ENCODE peak calls at places on chromosomes 6 and 20, in nine cellular contexts. A is Panc1; D is NCI-H748 treated with DMSO at 0.1 percent for 48 hours; R is CD4-positive, CD25-positive, alpha-beta regulatory T cell; X is fibroblast of the aortic adventitia; Q is ELF-1; O is DMS153; J is aorta; C is activated CD4-positive, alpha-beta T cell treated with anti-CD3 and anti-CD28 coated beads for 48 hours. K is an unnamed sample.

GRCh38 chr6:14310955-14311354 is 193.4 kb downstream of the CD83 start:
- DNase-seq in D (no peak), A (no peak), C (no peak), X (peak), R (no peak), J (no peak), Q (peak), O (no peak), K (no peak)

GRCh38 chr20:22815584-22815983 is 219.5 kb upstream of the SSTR4 start:
- DNase-seq in X (no peak), D (no peak), C (no peak), Q (no peak), R (no peak), J (no peak), O (no peak), A (no peak), K (no peak)

GRCh38 chr6:151143806-151144205 is 96.0 kb upstream of the AKAP12 start:
- DNase-seq in Q (no peak), D (no peak), R (no peak), O (no peak), X (no peak), J (no peak), A (no peak), C (no peak), K (no peak)

GRCh38 chr6:5695260-5696245 is 311.2 kb downstream of the NRN1 start:
- DNase-seq in O (no peak), C (no peak), Q (no peak), R (no peak), J (no peak), D (no peak), A (no peak), X (peak), K (no peak)

GRCh38 chr6:55528624-55529023 is 50.4 kb downstream of the HMGCLL1 start:
- DNase-seq in C (no peak), O (no peak), R (no peak), D (no peak), X (peak), J (no peak), A (peak), Q (no peak), K (no peak)

GRCh38 chr6:109296305-109296915 is 85.9 kb downstream of the CD164 start:
- DNase-seq in A (no peak), X (no peak), Q (no peak), C (no peak), D (peak), O (peak), J (no peak), R (no peak), K (peak)

GRCh38 chr6:41527721-41528408 is 18.3 kb upstream of the FOXP4 start:
- DNase-seq in Q (peak), O (peak), D (no peak), R (no peak), A (no peak), J (no peak), X (peak), C (no peak), K (peak)

GRCh38 chr6:38495922-38496635 is 143.7 kb downstream of the BTBD9 start:
- DNase-seq in R (peak), X (no peak), Q (no peak), O (no peak), J (no peak), C (peak), A (no peak), D (no peak), K (no peak)

GRCh38 chr6:127083231-127084015 is 35.0 kb upstream of the RSPO3 start:
- DNase-seq in Q (no peak), R (no peak), O (no peak), X (no peak), D (no peak), A (no peak), C (no peak), J (no peak), K (no peak)

GRCh38 chr6:15293674-15294073 is 47.8 kb downstream of the JARID2 start:
- DNase-seq in C (no peak), J (no peak), X (no peak), R (no peak), Q (no peak), D (no peak), O (no peak), A (no peak), K (no peak)